ENCODE peak calls at places on chromosome 9, in five cellular contexts. R, B, X, U and M are unnamed samples. For H3K9me3, the result is how much of the 10 kb centered on the place peaks cover.

GRCh38 chr9:135903358-135903656 is 4.0 kb downstream of the CAMSAP1 start:
- DNase-seq in R (peak), B (no peak), X (no peak), U (no peak), M (no peak)

GRCh38 chr9:125457357-125457756 is 195.7 kb downstream of the GAPVD1 start:
- DNase-seq in R (no peak), B (no peak), X (no peak), U (no peak), M (no peak)

GRCh38 chr9:107484117-107484723 is 5.3 kb downstream of the KLF4 start:
- DNase-seq in R (no peak), B (peak), X (no peak), U (no peak), M (no peak)

GRCh38 chr9:89036862-89037261 is 45.6 kb downstream of the S1PR3 start:
- DNase-seq in R (no peak), B (no peak), X (no peak), U (no peak), M (no peak)

GRCh38 chr9:85228111-85228855 is 513.5 kb downstream of the AGTPBP1 start:
- DNase-seq in R (no peak), B (peak), X (no peak), U (no peak), M (no peak)

GRCh38 chr9:136787690-136788400 is 3.3 kb upstream of the TMEM141 start:
- DNase-seq in R (peak), B (peak), X (peak), U (no peak), M (peak)

GRCh38 chr9:133099726-133100517 is 21.1 kb downstream of the RALGDS start:
- DNase-seq in R (peak), B (no peak), X (no peak), U (no peak), M (peak)

GRCh38 chr9:97411789-97412627 is at the start of gene TDRD7:
- DNase-seq in R (peak), B (peak), X (peak), U (peak), M (peak)

GRCh38 chr9:17422994-17423680 is 155.7 kb upstream of the SH3GL2 start:
- DNase-seq in R (no peak), B (no peak), X (no peak), U (no peak), M (no peak)

GRCh38 chr9:95788011-95788410 is 87.5 kb upstream of the ERCC6L2 start:
- DNase-seq in R (no peak), B (no peak), X (no peak), U (no peak), M (no peak)

GRCh38 chr9:129889461-129889935 is 54.2 kb downstream of the USP20 start:
- DNase-seq in R (no peak), B (no peak), X (no peak), U (no peak), M (no peak)

GRCh38 chr9:87267701-87268100 is 230.0 kb upstream of the DAPK1 start:
- DNase-seq in R (no peak), B (no peak), X (no peak), U (peak), M (no peak)

GRCh38 chr9:18891946-18892670 is 140.9 kb downstream of the SAXO1 start:
- DNase-seq in R (no peak), B (no peak), X (no peak), U (no peak), M (no peak)

GRCh38 chr9:18893051-18893450 is 140.0 kb downstream of the SAXO1 start:
- DNase-seq in R (no peak), B (no peak), X (no peak), U (no peak), M (no peak)

GRCh38 chr9:18896004-18896403 is 137.0 kb downstream of the SAXO1 start:
- DNase-seq in R (no peak), B (no peak), X (no peak), U (no peak), M (no peak)

GRCh38 chr9:18893491-18893890 is 139.5 kb downstream of the SAXO1 start:
- DNase-seq in R (no peak), B (peak), X (no peak), U (no peak), M (no peak)

GRCh38 chr9:18896531-18897179 is 136.4 kb downstream of the SAXO1 start:
- DNase-seq in R (no peak), B (peak), X (no peak), U (no peak), M (no peak)
- H3K9me3 ChIP-seq in R (under half), B (under half), X (under half), U (under half), M (under half)

GRCh38 chr9:11471321-11471720 is 858.5 kb upstream of the PTPRD start:
- DNase-seq in R (peak), B (no peak), X (no peak), U (no peak), M (no peak)
- H3K9me3 ChIP-seq in R (under half), B (under half), X (under half), U (under half), M (under half)

DNA sequence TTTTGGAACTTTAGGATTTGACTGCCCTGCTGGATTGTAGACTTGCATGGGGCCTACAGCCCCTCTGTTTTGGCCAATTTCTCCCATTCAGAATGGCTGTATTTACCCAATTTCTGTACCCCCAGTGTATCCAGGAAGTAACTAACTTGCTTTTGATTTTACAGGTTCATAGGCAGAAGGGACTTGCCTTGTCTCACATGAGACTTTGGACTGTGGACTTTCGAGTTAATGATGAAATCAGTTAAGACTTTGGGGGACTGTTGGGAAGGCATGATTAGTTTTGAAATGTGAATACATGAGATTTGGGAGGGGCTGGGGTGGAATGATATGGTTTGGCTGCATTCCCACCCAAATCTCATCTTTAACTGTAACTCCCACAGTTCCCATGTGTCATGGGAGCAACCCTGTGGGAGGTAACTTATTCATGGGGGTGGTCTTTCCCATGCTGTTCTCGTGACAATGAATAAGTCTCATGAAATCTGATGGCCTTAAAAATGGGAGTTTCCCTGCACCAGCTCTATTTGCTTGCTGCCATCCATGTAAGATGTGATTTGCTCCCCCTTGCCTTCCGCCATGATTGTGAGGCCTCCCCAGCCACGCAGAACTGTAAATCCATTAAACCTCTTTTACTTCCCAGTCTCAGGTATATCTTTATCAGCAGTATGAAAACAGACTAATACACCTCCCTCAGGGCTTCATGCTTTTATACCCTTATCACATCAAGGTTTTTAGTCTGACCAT is 206.6 kb downstream of the DENND1A start:
- DNase-seq in R (no peak), B (no peak), X (no peak), U (no peak), M (no peak)
- H3K9me3 ChIP-seq in R (under half), B (under half), X (under half), U (under half), M (under half)

GRCh38 chr9:92850898-92851297 is 26.9 kb downstream of the ZNF484 start:
- DNase-seq in R (no peak), B (no peak), X (peak), U (no peak), M (no peak)
- H3K9me3 ChIP-seq in R (under half), B (under half), X (under half), U (under half), M (under half)

GRCh38 chr9:138009456-138010273 is 132.1 kb downstream of the CACNA1B start:
- DNase-seq in R (peak), B (no peak), X (no peak), U (no peak), M (no peak)

GRCh38 chr9:138007566-138008080 is 130.0 kb downstream of the CACNA1B start:
- DNase-seq in R (peak), B (no peak), X (no peak), U (no peak), M (no peak)

GRCh38 chr9:138006576-138007233 is 129.1 kb downstream of the CACNA1B start:
- DNase-seq in R (peak), B (no peak), X (no peak), U (no peak), M (no peak)

GRCh38 chr9:138009016-138009415 is 131.4 kb downstream of the CACNA1B start:
- DNase-seq in R (peak), B (no peak), X (no peak), U (no peak), M (no peak)

DNA sequence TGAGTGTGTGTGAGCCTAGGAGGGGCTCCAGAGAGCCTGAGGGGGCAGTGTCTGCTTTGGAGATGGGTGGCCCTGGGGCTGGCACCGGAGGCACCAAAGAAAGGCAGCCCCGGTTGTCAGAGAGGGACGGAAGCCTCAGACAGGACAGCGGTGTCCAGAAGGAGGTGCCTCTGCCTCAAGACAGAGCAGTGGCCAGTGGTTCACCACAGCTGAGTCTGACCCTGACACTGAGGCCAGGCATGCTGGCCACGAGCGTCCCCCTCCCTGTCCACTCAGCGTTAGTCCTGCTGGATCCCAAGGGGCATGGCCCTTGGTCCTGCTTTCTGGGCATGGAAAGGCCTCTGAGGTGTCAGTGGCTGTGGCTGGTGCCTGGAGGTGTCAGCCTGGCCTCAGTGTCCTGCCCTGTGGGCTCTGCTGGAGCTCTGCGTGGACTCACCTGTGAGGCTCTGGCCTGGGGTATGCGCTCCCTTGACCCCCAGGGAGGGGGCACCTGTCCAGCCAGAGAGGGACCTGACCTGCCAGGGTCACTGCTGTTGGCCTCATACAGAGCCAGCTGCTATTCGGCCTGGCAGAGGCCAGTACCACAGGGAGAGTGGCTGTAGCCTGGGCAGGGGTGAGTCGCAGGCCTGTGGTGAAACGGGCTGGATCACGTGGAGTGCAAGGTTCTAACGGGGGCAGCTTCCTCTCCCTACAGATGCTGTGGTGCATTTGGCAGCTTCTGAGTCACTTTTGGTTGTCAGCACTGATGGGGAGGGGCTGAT is 130.7 kb downstream of the CACNA1B start:
- DNase-seq in R (peak), B (no peak), X (no peak), U (no peak), M (no peak)
- H3K9me3 ChIP-seq in R (under half), B (under half), X (under half), U (under half), M (under half)

DNA sequence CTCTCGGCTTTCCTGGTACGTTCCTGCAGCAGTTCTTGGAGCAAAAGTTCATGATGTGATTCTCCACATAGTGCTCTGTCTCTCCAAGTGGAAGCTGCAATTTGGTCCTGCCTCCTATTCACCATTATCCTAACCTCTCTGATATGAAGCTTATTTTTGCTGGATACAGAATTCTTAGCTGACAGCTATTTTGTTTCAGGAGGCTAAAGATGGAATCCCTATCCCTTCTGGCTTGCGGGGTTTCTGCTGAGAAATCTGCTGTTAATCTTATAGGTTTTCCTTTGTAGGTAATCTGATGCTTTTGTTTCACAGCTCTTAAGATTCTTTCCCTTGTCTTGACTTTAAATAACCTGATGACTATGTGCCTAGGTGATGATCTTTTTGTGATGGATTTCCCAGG is 181.6 kb upstream of the VLDLR start:
- DNase-seq in R (no peak), B (no peak), X (no peak), U (no peak), M (no peak)
- H3K9me3 ChIP-seq in R (under half), B (under half), X (under half), U (under half), M (under half)

GRCh38 chr9:12141422-12141821 is 551.8 kb upstream of the TYRP1 start:
- DNase-seq in R (no peak), B (no peak), X (no peak), U (no peak), M (no peak)
- H3K9me3 ChIP-seq in R (under half), B (under half), X (under half), U (under half), M (under half)

GRCh38 chr9:123911024-123911423 is 18.9 kb downstream of the DENND1A start:
- DNase-seq in R (no peak), B (no peak), X (no peak), U (no peak), M (no peak)
- H3K9me3 ChIP-seq in R (under half), B (under half), X (under half), U (under half), M (under half)

GRCh38 chr9:5486988-5487387 is 23.3 kb upstream of the PDCD1LG2 start:
- DNase-seq in R (no peak), B (no peak), X (no peak), U (no peak), M (no peak)
- H3K9me3 ChIP-seq in R (under half), B (under half), X (under half), U (under half), M (under half)